ENCODE peak calls at places on chromosomes 2 and 18, in nine cellular contexts. One of them, this sample, is unnamed.

GRCh38 chr2:238161291-238162051 is 2.7 kb downstream of the ERFE start:
- DNase-seq in stromal cell of bone marrow: no peak
- DNase-seq in posterior cingulate gyrus: no peak
- DNase-seq in left cardiac atrium: peak
- DNase-seq in naive thymus-derived CD8-positive, alpha-beta T cell: no peak
- DNase-seq in T-helper 2 cell: no peak
- DNase-seq in iPS DF 6.9: no peak
- DNase-seq in left ventricle myocardium inferior: peak
- DNase-seq in fibroblast of lung: no peak
- DNase-seq in this sample: no peak

GRCh38 chr2:25286025-25286400 is 55.7 kb downstream of the DNMT3A start:
- DNase-seq in stromal cell of bone marrow: no peak
- DNase-seq in posterior cingulate gyrus: no peak
- DNase-seq in left cardiac atrium: no peak
- DNase-seq in naive thymus-derived CD8-positive, alpha-beta T cell: peak
- DNase-seq in T-helper 2 cell: peak
- DNase-seq in iPS DF 6.9: no peak
- DNase-seq in left ventricle myocardium inferior: no peak
- DNase-seq in fibroblast of lung: no peak
- DNase-seq in this sample: no peak

GRCh38 chr18:51361130-51361860 is 163.8 kb upstream of the MEX3C start:
- DNase-seq in stromal cell of bone marrow: no peak
- DNase-seq in posterior cingulate gyrus: no peak
- DNase-seq in left cardiac atrium: peak
- DNase-seq in naive thymus-derived CD8-positive, alpha-beta T cell: no peak
- DNase-seq in T-helper 2 cell: no peak
- DNase-seq in iPS DF 6.9: no peak
- DNase-seq in left ventricle myocardium inferior: no peak
- DNase-seq in fibroblast of lung: no peak
- DNase-seq in this sample: no peak

GRCh38 chr2:168314236-168314635 is 66.8 kb upstream of the STK39 start:
- DNase-seq in stromal cell of bone marrow: no peak
- DNase-seq in posterior cingulate gyrus: no peak
- DNase-seq in left cardiac atrium: no peak
- DNase-seq in naive thymus-derived CD8-positive, alpha-beta T cell: no peak
- DNase-seq in T-helper 2 cell: no peak
- DNase-seq in iPS DF 6.9: no peak
- DNase-seq in left ventricle myocardium inferior: no peak
- DNase-seq in fibroblast of lung: no peak
- DNase-seq in this sample: no peak

GRCh38 chr2:239811001-239811798 is 213.9 kb downstream of the NDUFA10 start:
- DNase-seq in stromal cell of bone marrow: no peak
- DNase-seq in posterior cingulate gyrus: no peak
- DNase-seq in left cardiac atrium: no peak
- DNase-seq in naive thymus-derived CD8-positive, alpha-beta T cell: no peak
- DNase-seq in T-helper 2 cell: no peak
- DNase-seq in iPS DF 6.9: no peak
- DNase-seq in left ventricle myocardium inferior: no peak
- DNase-seq in fibroblast of lung: no peak
- DNase-seq in this sample: no peak

GRCh38 chr2:97763176-97763845 is 49.9 kb downstream of the ZAP70 start:
- DNase-seq in stromal cell of bone marrow: no peak
- DNase-seq in posterior cingulate gyrus: no peak
- DNase-seq in left cardiac atrium: no peak
- DNase-seq in naive thymus-derived CD8-positive, alpha-beta T cell: no peak
- DNase-seq in T-helper 2 cell: no peak
- DNase-seq in iPS DF 6.9: no peak
- DNase-seq in left ventricle myocardium inferior: no peak
- DNase-seq in fibroblast of lung: no peak
- DNase-seq in this sample: no peak

GRCh38 chr2:43609304-43609883 is 13.6 kb upstream of the THADA start:
- DNase-seq in stromal cell of bone marrow: peak
- DNase-seq in posterior cingulate gyrus: no peak
- DNase-seq in left cardiac atrium: no peak
- DNase-seq in naive thymus-derived CD8-positive, alpha-beta T cell: peak
- DNase-seq in T-helper 2 cell: no peak
- DNase-seq in iPS DF 6.9: peak
- DNase-seq in left ventricle myocardium inferior: no peak
- DNase-seq in fibroblast of lung: peak
- DNase-seq in this sample: no peak

GRCh38 chr2:216942465-216942864 is 82.6 kb upstream of the TNP1 start:
- DNase-seq in stromal cell of bone marrow: no peak
- DNase-seq in posterior cingulate gyrus: no peak
- DNase-seq in left cardiac atrium: no peak
- DNase-seq in naive thymus-derived CD8-positive, alpha-beta T cell: no peak
- DNase-seq in T-helper 2 cell: no peak
- DNase-seq in iPS DF 6.9: no peak
- DNase-seq in left ventricle myocardium inferior: no peak
- DNase-seq in fibroblast of lung: no peak
- DNase-seq in this sample: no peak

GRCh38 chr2:31805688-31806087 is 205.1 kb downstream of the MEMO1 start:
- DNase-seq in stromal cell of bone marrow: no peak
- DNase-seq in posterior cingulate gyrus: no peak
- DNase-seq in left cardiac atrium: no peak
- DNase-seq in naive thymus-derived CD8-positive, alpha-beta T cell: no peak
- DNase-seq in T-helper 2 cell: no peak
- DNase-seq in iPS DF 6.9: no peak
- DNase-seq in left ventricle myocardium inferior: no peak
- DNase-seq in fibroblast of lung: no peak
- DNase-seq in this sample: no peak

GRCh38 chr2:121532347-121532766 is 1.7 kb downstream of the RNU4ATAC start:
- DNase-seq in stromal cell of bone marrow: no peak
- DNase-seq in posterior cingulate gyrus: no peak
- DNase-seq in left cardiac atrium: no peak
- DNase-seq in naive thymus-derived CD8-positive, alpha-beta T cell: no peak
- DNase-seq in T-helper 2 cell: no peak
- DNase-seq in iPS DF 6.9: no peak
- DNase-seq in left ventricle myocardium inferior: no peak
- DNase-seq in fibroblast of lung: peak
- DNase-seq in this sample: no peak

GRCh38 chr18:12702221-12703095 is at the start of the genes CEP76 and PSMG2:
- DNase-seq in stromal cell of bone marrow: peak
- DNase-seq in posterior cingulate gyrus: peak
- DNase-seq in left cardiac atrium: peak
- DNase-seq in naive thymus-derived CD8-positive, alpha-beta T cell: peak
- DNase-seq in T-helper 2 cell: peak
- DNase-seq in iPS DF 6.9: peak
- DNase-seq in left ventricle myocardium inferior: peak
- DNase-seq in fibroblast of lung: peak
- DNase-seq in this sample: peak

GRCh38 chr2:10252651-10253050 is 50.1 kb upstream of the HPCAL1 start:
- DNase-seq in stromal cell of bone marrow: no peak
- DNase-seq in posterior cingulate gyrus: no peak
- DNase-seq in left cardiac atrium: peak
- DNase-seq in naive thymus-derived CD8-positive, alpha-beta T cell: no peak
- DNase-seq in T-helper 2 cell: no peak
- DNase-seq in iPS DF 6.9: no peak
- DNase-seq in left ventricle myocardium inferior: no peak
- DNase-seq in fibroblast of lung: no peak
- DNase-seq in this sample: no peak

GRCh38 chr2:174117951-174118930 is 130.1 kb downstream of the OLA1 start:
- DNase-seq in stromal cell of bone marrow: peak
- DNase-seq in posterior cingulate gyrus: no peak
- DNase-seq in left cardiac atrium: no peak
- DNase-seq in naive thymus-derived CD8-positive, alpha-beta T cell: no peak
- DNase-seq in T-helper 2 cell: no peak
- DNase-seq in iPS DF 6.9: no peak
- DNase-seq in left ventricle myocardium inferior: no peak
- DNase-seq in fibroblast of lung: peak
- DNase-seq in this sample: no peak

GRCh38 chr2:231615058-231615671 is 22.5 kb downstream of the TEX44 start:
- DNase-seq in stromal cell of bone marrow: no peak
- DNase-seq in posterior cingulate gyrus: no peak
- DNase-seq in left cardiac atrium: peak
- DNase-seq in naive thymus-derived CD8-positive, alpha-beta T cell: no peak
- DNase-seq in T-helper 2 cell: no peak
- DNase-seq in iPS DF 6.9: no peak
- DNase-seq in left ventricle myocardium inferior: no peak
- DNase-seq in fibroblast of lung: no peak
- DNase-seq in this sample: peak

GRCh38 chr2:19847486-19847885 is 54.3 kb downstream of the TTC32 start:
- DNase-seq in stromal cell of bone marrow: no peak
- DNase-seq in posterior cingulate gyrus: no peak
- DNase-seq in left cardiac atrium: no peak
- DNase-seq in naive thymus-derived CD8-positive, alpha-beta T cell: no peak
- DNase-seq in T-helper 2 cell: no peak
- DNase-seq in iPS DF 6.9: no peak
- DNase-seq in left ventricle myocardium inferior: no peak
- DNase-seq in fibroblast of lung: no peak
- DNase-seq in this sample: no peak

This sample was measured in H1.